ENCODE peak calls at places on chromosome 1, in four cellular contexts. X is GDM1, S is smooth muscle cell of the brain vasculature, L is adrenal gland. D is an unnamed sample.

GRCh38 chr1:38733761-38734160 is 125.8 kb downstream of the RRAGC start:
- DNase-seq in X (no peak), S (no peak), L (no peak), D (no peak)

GRCh38 chr1:182599339-182599738 is 4.8 kb downstream of the RGS16 start:
- DNase-seq in X (no peak), S (no peak), L (no peak), D (no peak)

GRCh38 chr1:33119532-33120217 is 38.7 kb downstream of the AZIN2 start:
- DNase-seq in X (no peak), S (no peak), L (no peak), D (no peak)

GRCh38 chr1:45974541-45975269 is 157.7 kb downstream of the PIK3R3 start:
- DNase-seq in X (no peak), S (no peak), L (no peak), D (no peak)

GRCh38 chr1:206583461-206584264 is 28.6 kb downstream of the EIF2D start:
- DNase-seq in X (peak; percentile 46), S (peak; percentile 28), L (peak; percentile 82), D (peak; percentile 82)

GRCh38 chr1:36573445-36573844 is 90.7 kb upstream of the CSF3R start:
- DNase-seq in X (no peak), S (no peak), L (no peak), D (no peak)

GRCh38 chr1:201475121-201475520 is 6.1 kb upstream of the PHLDA3 start:
- DNase-seq in X (no peak), S (no peak), L (no peak), D (no peak)

GRCh38 chr1:179042087-179042486 is 16.4 kb downstream of the FAM20B start:
- DNase-seq in X (no peak), S (no peak), L (no peak), D (no peak)

GRCh38 chr1:3440711-3441389 is 13.6 kb upstream of the ARHGEF16 start:
- DNase-seq in X (no peak), S (no peak), L (no peak), D (no peak)